ENCODE peak calls at places on chromosomes 6 and 20, in nine cellular contexts. X is adrenal gland, Y is prostate gland, M is glutamatergic neuron, G is astrocyte of the spinal cord, F is stomach, Z is HCT116, J is sigmoid colon, E is GM10248. C is an unnamed sample.

GRCh38 chr6:1244941-1245340 is 67.0 kb upstream of the FOXQ1 start:
- DNase-seq in X (no peak), Y (no peak), M (no peak), G (no peak), F (no peak), Z (no peak), J (no peak), E (no peak), C (no peak)

GRCh38 chr20:48092596-48093280 is 307.5 kb upstream of the SULF2 start:
- DNase-seq in X (no peak), Y (no peak), M (no peak), G (no peak), F (no peak), Z (no peak), J (no peak), E (no peak), C (no peak)

GRCh38 chr6:148650941-148651540 is 95.8 kb upstream of the UST start:
- DNase-seq in X (no peak), Y (no peak), M (no peak), G (no peak), F (no peak), Z (no peak), J (no peak), E (no peak), C (no peak)

GRCh38 chr20:38290829-38291581 is 13.0 kb upstream of the BPI start:
- DNase-seq in X (no peak), Y (no peak), M (no peak), G (peak), F (no peak), Z (no peak), J (no peak), E (no peak), C (no peak)

GRCh38 chr6:9399916-9400315 is 964.6 kb upstream of the SLC35B3 start:
- DNase-seq in X (no peak), Y (peak), M (no peak), G (no peak), F (peak), Z (no peak), J (no peak), E (no peak), C (no peak)

GRCh38 chr6:111709615-111710398 is 104.1 kb upstream of the TRAF3IP2 start:
- DNase-seq in X (peak), Y (peak), M (peak), G (peak), F (peak), Z (peak), J (peak), E (peak), C (peak)

GRCh38 chr6:158068893-158069799 is 87.5 kb downstream of the SYNJ2 start:
- DNase-seq in X (peak), Y (peak), M (no peak), G (peak), F (peak), Z (no peak), J (peak), E (no peak), C (peak)

GRCh38 chr6:161169690-161170089 is 104.2 kb downstream of the AGPAT4 start:
- DNase-seq in X (peak), Y (no peak), M (no peak), G (peak), F (peak), Z (no peak), J (peak), E (no peak), C (peak)

GRCh38 chr20:1327241-1327653 is 1.7 kb downstream of the SDCBP2 start:
- DNase-seq in X (peak), Y (no peak), M (no peak), G (peak), F (no peak), Z (no peak), J (peak), E (no peak), C (no peak)

GRCh38 chr20:2108987-2109386 is 7.4 kb downstream of the STK35 start:
- DNase-seq in X (peak), Y (no peak), M (no peak), G (peak), F (no peak), Z (peak), J (no peak), E (no peak), C (no peak)

GRCh38 chr20:57695012-57695411 is 14.8 kb downstream of the PMEPA1 start:
- DNase-seq in X (no peak), Y (peak), M (no peak), G (peak), F (peak), Z (peak), J (no peak), E (no peak), C (no peak)

GRCh38 chr20:10448270-10449156 is 13.4 kb downstream of the SLX4IP start:
- DNase-seq in X (no peak), Y (no peak), M (no peak), G (no peak), F (no peak), Z (no peak), J (no peak), E (no peak), C (no peak)

GRCh38 chr6:139330271-139330670 is 38.5 kb upstream of the TXLNB start:
- DNase-seq in X (no peak), Y (no peak), M (no peak), G (no peak), F (no peak), Z (no peak), J (no peak), E (no peak), C (no peak)

GRCh38 chr6:24982231-24982630 is 46.5 kb upstream of the RIPOR2 start:
- DNase-seq in X (no peak), Y (no peak), M (no peak), G (no peak), F (no peak), Z (no peak), J (no peak), E (no peak), C (no peak)

GRCh38 chr6:134979142-134979541 is 29.2 kb upstream of the ALDH8A1 start:
- DNase-seq in X (no peak), Y (no peak), M (no peak), G (no peak), F (no peak), Z (no peak), J (no peak), E (peak), C (no peak)

GRCh38 chr6:97049254-97050004 is 124.9 kb downstream of the KLHL32 start:
- DNase-seq in X (no peak), Y (no peak), M (no peak), G (no peak), F (no peak), Z (no peak), J (no peak), E (peak), C (no peak)

GRCh38 chr6:139996253-139996834 is 621.9 kb upstream of the CITED2 start:
- DNase-seq in X (no peak), Y (no peak), M (no peak), G (no peak), F (no peak), Z (no peak), J (no peak), E (peak), C (no peak)

GRCh38 chr6:48199502-48199901 is 88.5 kb upstream of the PTCHD4 start:
- DNase-seq in X (no peak), Y (no peak), M (no peak), G (no peak), F (no peak), Z (no peak), J (no peak), E (no peak), C (no peak)

GRCh38 chr6:15960740-15961629 is 167.9 kb upstream of the MYLIP start:
- DNase-seq in X (no peak), Y (no peak), M (no peak), G (no peak), F (no peak), Z (no peak), J (no peak), E (no peak), C (no peak)

GRCh38 chr6:125829433-125829832 is 38.7 kb downstream of the NCOA7 start:
- DNase-seq in X (no peak), Y (no peak), M (no peak), G (no peak), F (no peak), Z (no peak), J (no peak), E (no peak), C (no peak)

GRCh38 chr6:90941885-90942284 is 355.0 kb upstream of the MAP3K7 start:
- DNase-seq in X (peak), Y (no peak), M (no peak), G (no peak), F (no peak), Z (no peak), J (no peak), E (no peak), C (no peak)

GRCh38 chr6:122400467-122401089 is 1.1 kb downstream of the HSF2 start:
- DNase-seq in X (no peak), Y (no peak), M (no peak), G (no peak), F (no peak), Z (no peak), J (no peak), E (no peak), C (no peak)

GRCh38 chr20:34522969-34523871 is 7.0 kb downstream of the DYNLRB1 start:
- DNase-seq in X (peak), Y (peak), M (peak), G (peak), F (peak), Z (peak), J (no peak), E (peak), C (peak)
- TF ChIP-seq CTCF in X (peak), Y (peak), M (peak), G (peak), F (peak), Z (peak), J (peak), E (peak), C (peak)

DNA sequence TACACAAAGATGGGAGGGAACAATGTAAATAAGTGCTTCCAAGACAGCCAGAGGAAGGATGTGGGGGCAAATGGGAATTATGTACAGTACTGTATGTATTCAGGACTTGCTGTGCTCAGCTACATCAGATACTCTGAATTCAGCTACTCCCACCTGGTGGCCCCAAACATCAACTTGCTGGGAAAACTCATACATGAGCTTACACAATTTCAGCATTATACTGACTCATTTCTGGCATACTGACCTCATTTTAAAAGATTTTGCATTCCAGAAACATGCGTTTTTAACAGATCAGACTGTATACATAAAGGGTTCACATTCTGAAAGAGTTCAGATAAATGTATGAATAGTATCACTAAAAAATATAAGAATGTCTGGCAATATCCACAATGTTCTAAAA is 59.7 kb downstream of the GPX5 start:
- DNase-seq in X (no peak), Y (no peak), M (no peak), G (peak), F (no peak), Z (no peak), J (no peak), E (no peak), C (no peak)
- TF ChIP-seq CTCF in X (no peak), Y (no peak), M (no peak), G (no peak), F (no peak), Z (no peak), J (no peak), E (no peak), C (no peak)

DNA sequence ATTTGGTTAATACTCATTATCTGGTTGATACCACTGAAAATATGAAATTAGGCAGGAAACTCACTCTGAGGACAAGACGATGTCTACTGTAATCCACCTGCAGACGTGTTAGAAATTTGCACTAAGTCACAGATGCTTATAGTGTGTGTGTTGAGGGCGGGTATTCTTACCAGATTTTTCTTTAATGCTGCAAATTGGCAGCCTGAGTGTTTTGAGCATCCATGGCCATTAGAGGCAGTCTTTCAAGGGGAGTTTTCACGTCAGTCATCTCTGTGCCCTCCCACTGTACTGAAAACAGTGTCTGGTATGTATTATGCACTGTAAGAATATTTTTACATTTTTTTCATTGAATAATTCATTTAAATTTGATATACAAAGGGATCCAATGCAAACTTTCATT is 266.5 kb upstream of the QKI start:
- DNase-seq in X (no peak), Y (no peak), M (no peak), G (no peak), F (no peak), Z (no peak), J (no peak), E (no peak), C (no peak)
- TF ChIP-seq CTCF in X (no peak), Y (no peak), M (no peak), G (no peak), F (no peak), Z (no peak), J (no peak), E (no peak), C (no peak)

GRCh38 chr6:3881722-3882421 is 32.7 kb downstream of the FAM50B start:
- DNase-seq in X (no peak), Y (no peak), M (no peak), G (no peak), F (no peak), Z (no peak), J (no peak), E (no peak), C (no peak)
- TF ChIP-seq CTCF in X (no peak), Y (no peak), M (no peak), G (no peak), F (no peak), Z (no peak), J (no peak), E (no peak), C (no peak)

DNA sequence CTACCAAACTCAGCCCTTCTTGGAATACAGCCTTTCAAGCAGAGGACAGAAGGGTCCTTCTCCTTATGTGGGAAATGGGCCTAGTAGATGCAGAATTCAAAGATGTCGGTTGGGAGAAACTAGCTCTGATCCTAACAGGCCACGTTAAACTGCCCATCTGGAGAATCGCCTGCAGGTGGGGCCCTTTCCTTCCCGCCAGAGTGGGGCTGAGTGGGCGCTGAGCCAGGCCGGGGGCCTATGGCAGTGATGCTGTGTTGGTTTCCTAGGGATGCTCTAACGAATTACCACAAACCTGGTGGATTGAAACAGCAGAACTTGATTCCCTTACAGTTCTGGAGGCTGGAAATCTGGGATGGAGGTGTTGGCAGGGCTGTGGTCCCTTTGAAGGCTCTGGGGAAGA is 9.1 kb downstream of the MAPK13 start:
- DNase-seq in X (no peak), Y (no peak), M (peak), G (no peak), F (no peak), Z (no peak), J (no peak), E (no peak), C (no peak)
- TF ChIP-seq CTCF in X (peak), Y (peak), M (peak), G (peak), F (no peak), Z (peak), J (no peak), E (no peak), C (peak)

DNA sequence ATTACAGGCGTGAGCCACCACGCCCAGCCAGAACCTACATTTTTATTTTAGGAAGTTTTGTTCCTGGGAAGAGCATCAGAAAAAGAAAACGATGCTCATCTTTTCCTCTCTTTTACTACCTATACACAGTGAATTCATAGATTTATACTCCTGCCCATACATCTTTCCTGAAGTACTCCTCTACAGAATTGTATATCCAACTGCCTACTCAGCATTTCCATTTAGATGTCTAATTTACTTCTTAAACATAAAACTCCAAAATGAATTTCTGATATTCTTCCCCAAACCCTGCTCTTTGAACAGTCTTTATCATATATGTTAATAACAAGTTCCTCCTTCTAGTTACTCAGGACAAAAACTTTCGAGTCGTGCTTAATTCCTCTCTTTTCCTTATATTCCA is 39.8 kb upstream of the RSPO3 start:
- DNase-seq in X (no peak), Y (no peak), M (no peak), G (no peak), F (no peak), Z (no peak), J (no peak), E (no peak), C (no peak)
- TF ChIP-seq CTCF in X (no peak), Y (no peak), M (no peak), G (no peak), F (no peak), Z (no peak), J (no peak), E (no peak), C (no peak)

GRCh38 chr20:7817286-7817685 is 123.0 kb downstream of the HAO1 start:
- DNase-seq in X (no peak), Y (no peak), M (no peak), G (no peak), F (no peak), Z (no peak), J (no peak), E (no peak), C (no peak)
- TF ChIP-seq CTCF in X (no peak), Y (no peak), M (no peak), G (no peak), F (no peak), Z (no peak), J (no peak), E (no peak), C (no peak)